ENCODE peak calls at places on chromosomes 7 and 10, in five cellular contexts. C is foreskin fibroblast, Y is mammary epithelial cell, P is dorsolateral prefrontal cortex, K is fibroblast of mammary gland. X is an unnamed sample.

GRCh38 chr10:110600487-110601101 is 33.1 kb downstream of the SMC3 start:
- DNase-seq in C (peak; percentile 76), Y (peak; percentile 43), P (peak; percentile 36), K (peak; percentile 71), X (peak; percentile 52)

GRCh38 chr7:4818000-4818794 is 42.8 kb downstream of the AP5Z1 start:
- DNase-seq in C (no peak), Y (no peak), P (no peak), K (no peak), X (no peak)

GRCh38 chr7:101169838-101170531 is 4.6 kb upstream of the VGF start:
- DNase-seq in C (peak; percentile 83), Y (peak; percentile 45), P (peak; percentile 73), K (peak; percentile 57), X (peak; percentile 56)

GRCh38 chr7:98619450-98620321 is 2.6 kb downstream of the NPTX2 start:
- DNase-seq in C (peak; percentile 30), Y (peak; percentile 21), P (no peak), K (peak; percentile 28), X (peak; percentile 65)

GRCh38 chr10:43461950-43462349 is 25.0 kb downstream of the ZNF487 start:
- DNase-seq in C (peak; percentile 88), Y (peak; percentile 62), P (peak; percentile 9), K (peak; percentile 88), X (peak; percentile 69)

GRCh38 chr10:72084094-72084459 is 4.3 kb downstream of the SPOCK2 start:
- DNase-seq in C (no peak), Y (no peak), P (peak; percentile 32), K (no peak), X (no peak)

GRCh38 chr7:131336956-131337355 is 9.3 kb downstream of the MKLN1 start:
- DNase-seq in C (peak; percentile 35), Y (peak; percentile 25), P (no peak), K (peak; percentile 40), X (no peak)

GRCh38 chr7:100506356-100506930 is 22.7 kb downstream of the NYAP1 start:
- DNase-seq in C (no peak), Y (no peak), P (no peak), K (no peak), X (no peak)

GRCh38 chr7:20299647-20300312 is 30.9 kb upstream of the ITGB8 start:
- DNase-seq in C (peak; percentile 65), Y (peak; percentile 5), P (no peak), K (peak; percentile 36), X (peak; percentile 59)

GRCh38 chr7:582931-583330 is 63.3 kb upstream of the PDGFA start:
- DNase-seq in C (no peak), Y (no peak), P (no peak), K (no peak), X (no peak)

GRCh38 chr7:113159746-113160339 is 41.5 kb upstream of the SMIM30 start:
- DNase-seq in C (peak; percentile 46), Y (peak; percentile 21), P (no peak), K (peak; percentile 49), X (peak; percentile 25)

GRCh38 chr10:122748496-122748895 is 48.9 kb upstream of the C10orf120 start:
- DNase-seq in C (no peak), Y (no peak), P (no peak), K (no peak), X (no peak)

GRCh38 chr7:31099451-31100444 is 47.6 kb downstream of the ADCYAP1R1 start:
- DNase-seq in C (no peak), Y (no peak), P (peak; percentile 1), K (no peak), X (no peak)

GRCh38 chr7:44127161-44127560 is 3.8 kb upstream of the POLD2 start:
- DNase-seq in C (no peak), Y (no peak), P (no peak), K (no peak), X (no peak)

GRCh38 chr10:75408911-75409885 is 7.6 kb upstream of the ZNF503 start:
- DNase-seq in C (peak; percentile 79), Y (peak; percentile 81), P (no peak), K (peak; percentile 34), X (no peak)

GRCh38 chr10:20399789-20400188 is 497.3 kb downstream of the NEBL start:
- DNase-seq in C (no peak), Y (no peak), P (no peak), K (no peak), X (no peak)

GRCh38 chr7:82559203-82559805 is 115.7 kb upstream of the CACNA2D1 start:
- DNase-seq in C (no peak), Y (peak; percentile 40), P (no peak), K (no peak), X (no peak)

GRCh38 chr10:113030453-113030852 is 80.4 kb downstream of the TCF7L2 start:
- DNase-seq in C (no peak), Y (peak; percentile 32), P (no peak), K (peak; percentile 67), X (no peak)

GRCh38 chr10:106652279-106652678 is 512.2 kb downstream of the SORCS1 start:
- DNase-seq in C (no peak), Y (peak; percentile 62), P (no peak), K (no peak), X (no peak)

GRCh38 chr10:5591336-5591824 is 66.6 kb downstream of the CALML3 start:
- DNase-seq in C (no peak), Y (no peak), P (no peak), K (no peak), X (no peak)

GRCh38 chr10:3992374-3993178 is 207.6 kb upstream of the KLF6 start:
- DNase-seq in C (no peak), Y (no peak), P (no peak), K (no peak), X (no peak)

GRCh38 chr10:5540080-5540479 is 15.3 kb downstream of the CALML3 start:
- DNase-seq in C (no peak), Y (no peak), P (no peak), K (no peak), X (no peak)

GRCh38 chr10:114839901-114840300 is 18.3 kb downstream of the FHIP2A start:
- DNase-seq in C (no peak), Y (no peak), P (no peak), K (no peak), X (no peak)

GRCh38 chr7:1610013-1610677 is 40.3 kb upstream of the PSMG3 start:
- DNase-seq in C (no peak), Y (no peak), P (no peak), K (no peak), X (no peak)

DNA sequence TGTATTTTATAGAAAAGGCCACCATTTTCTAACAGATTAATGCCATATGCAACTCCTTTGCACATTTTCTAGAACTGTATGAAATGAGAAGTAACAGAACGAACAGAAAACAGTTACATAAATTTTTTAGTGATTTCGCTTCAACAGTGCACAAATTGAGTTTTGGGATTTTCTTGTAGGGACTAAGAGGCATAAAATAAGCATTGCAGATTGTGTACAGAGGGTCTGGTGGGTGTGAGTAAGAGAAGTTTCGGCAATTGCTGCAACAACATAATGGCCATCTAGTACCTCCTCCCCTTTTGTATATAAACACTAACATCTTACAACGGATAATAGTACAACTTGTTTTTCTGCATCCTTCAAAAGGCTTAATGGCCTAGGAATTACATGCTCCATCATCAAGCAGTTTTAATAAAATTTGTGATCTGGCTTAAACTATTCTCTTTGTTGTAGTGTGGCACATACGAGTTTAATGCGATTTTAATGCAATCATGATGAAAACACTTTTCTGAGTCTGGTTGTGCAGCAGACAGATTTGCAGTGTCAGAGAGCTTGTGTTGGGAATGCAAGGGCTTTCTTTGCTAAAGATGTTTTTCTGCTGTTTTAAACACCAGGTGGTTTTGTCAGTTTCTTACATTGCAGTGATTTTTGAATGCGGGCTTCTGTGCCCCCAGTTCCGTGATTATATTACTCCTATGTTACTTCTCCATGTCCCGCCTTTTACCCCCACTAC is 2.9 kb downstream of the GLCCI1 start:
- DNase-seq in C (no peak), Y (no peak), P (no peak), K (no peak), X (no peak)
- H3K4me3 ChIP-seq in C (peak overlapping the region; percentile 87), Y (no peak overlapping the region), P (peak overlapping the region; percentile 79), K (no peak overlapping the region), X (peak overlapping the region; percentile 79)

DNA sequence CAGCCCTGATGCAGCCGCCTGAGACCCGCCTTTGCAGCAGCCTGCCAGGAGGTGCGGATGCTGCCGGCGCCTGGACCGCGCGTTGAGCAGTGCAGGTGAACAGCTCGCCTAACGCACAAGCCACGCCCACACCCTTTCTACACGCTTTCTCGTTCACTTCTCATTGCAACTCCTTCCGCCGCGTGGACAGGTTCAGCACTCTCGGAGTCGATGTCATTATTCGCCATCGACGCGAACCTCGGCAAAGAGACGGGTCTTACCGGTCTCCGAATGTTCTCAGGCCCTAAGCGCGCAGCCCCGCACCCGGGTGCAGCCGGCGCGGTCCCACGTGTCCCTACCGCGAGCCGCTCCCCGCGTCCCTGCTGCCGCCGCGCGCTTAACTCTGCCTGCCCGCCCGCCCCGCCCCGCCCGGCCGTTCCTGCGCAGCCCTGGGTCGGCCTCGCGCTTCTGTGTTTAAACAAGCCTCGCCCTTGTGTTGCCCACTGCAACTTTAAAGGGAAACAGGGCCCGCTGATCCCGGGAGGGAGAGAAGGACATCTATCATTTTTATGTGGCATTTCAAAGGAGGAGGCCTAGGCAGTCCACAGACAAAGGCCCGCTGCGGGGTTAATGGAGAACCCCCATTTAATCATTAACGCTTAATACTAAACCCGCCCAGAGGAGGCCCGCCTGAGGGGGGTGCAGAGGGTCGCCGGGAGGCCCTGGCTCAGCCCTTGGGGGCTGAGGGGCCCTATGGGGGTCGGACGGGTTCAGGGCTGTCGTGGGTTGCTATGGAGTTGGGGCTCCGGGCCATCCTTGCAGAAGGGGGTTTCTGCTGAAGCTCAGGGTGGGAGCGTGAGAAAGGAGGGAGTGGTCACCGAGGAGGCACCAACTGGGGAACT is 128.5 kb downstream of the WDR11 start:
- DNase-seq in C (peak; percentile 1), Y (peak; percentile 35), P (peak; percentile 9), K (no peak), X (no peak)
- H3K4me3 ChIP-seq in C (no peak overlapping the region), Y (no peak overlapping the region), P (peak overlapping the region; percentile 66), K (no peak overlapping the region), X (no peak overlapping the region)

DNA sequence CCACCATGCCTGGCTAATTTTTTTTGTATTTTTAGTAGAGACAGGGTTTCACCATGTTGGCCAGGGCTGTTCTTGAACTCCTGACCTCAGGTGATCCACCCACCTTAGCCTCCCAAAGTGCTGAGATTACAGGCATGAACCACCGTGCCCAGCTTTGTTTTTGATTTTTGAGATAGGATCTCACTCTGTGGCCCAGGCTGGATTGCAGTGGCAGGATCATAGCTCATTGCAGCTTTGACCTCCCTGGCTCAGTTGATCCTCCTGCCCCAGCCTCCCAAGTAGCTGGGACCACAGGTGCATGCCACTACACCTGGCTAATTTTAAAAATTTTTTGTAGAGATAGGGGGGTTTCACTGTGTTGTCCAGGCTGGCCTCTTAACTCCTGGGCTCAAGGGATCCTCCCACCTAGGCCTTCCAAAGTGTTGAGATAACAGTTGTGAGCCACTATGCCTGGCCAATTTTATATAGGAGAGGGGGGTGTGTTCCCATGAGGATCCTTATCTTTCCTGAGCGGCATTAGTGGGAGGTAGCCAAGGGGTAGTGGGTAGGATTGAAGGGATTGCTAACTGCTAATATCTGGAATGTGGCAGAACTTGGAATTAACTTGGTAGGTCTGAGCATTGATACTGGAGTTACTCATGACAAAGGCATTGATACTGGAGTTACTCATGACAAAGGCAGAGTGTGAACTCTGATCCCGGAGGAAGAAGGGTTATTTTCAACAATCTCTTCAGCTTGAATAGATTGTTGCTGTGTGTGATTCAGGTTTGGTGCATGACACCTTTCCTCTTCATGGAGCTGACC is 1.0 kb upstream of the NOLC1 start:
- DNase-seq in C (peak; percentile 82), Y (peak; percentile 76), P (no peak), K (peak; percentile 72), X (peak; percentile 84)
- H3K4me3 ChIP-seq in C (peak overlapping the region; percentile 60), Y (peak overlapping the region; percentile 20), P (peak overlapping the region; percentile 94), K (peak overlapping the region; percentile 41), X (peak overlapping the region; percentile 100)

DNA sequence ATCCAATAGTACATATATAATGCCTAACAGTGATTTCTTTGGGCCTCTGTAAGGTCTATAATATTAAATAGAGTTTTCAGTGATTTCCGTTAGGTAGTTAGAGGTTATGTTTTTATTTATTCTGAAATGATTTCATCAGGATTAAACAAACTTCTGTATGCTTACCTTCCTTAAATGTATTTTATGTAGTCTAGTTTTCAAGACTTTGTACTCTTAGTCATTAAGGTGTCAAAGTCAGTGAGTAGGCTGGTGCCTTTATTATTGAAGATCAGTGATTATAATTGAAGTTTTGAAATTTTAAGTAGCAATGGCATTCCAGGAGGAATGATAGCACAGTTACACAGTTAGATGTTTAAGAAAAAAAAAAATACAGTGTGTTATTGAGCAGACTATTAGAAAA is 20.7 kb downstream of the GNAI1 start:
- DNase-seq in C (no peak), Y (no peak), P (no peak), K (no peak), X (no peak)
- H3K4me3 ChIP-seq in C (no peak overlapping the region), Y (no peak overlapping the region), P (no peak overlapping the region), K (no peak overlapping the region), X (no peak overlapping the region)